ENCODE peak calls at places on chromosomes 5 and 9, in seven cellular contexts. One of them, this sample, is unnamed.

GRCh38 chr9:16986441-16987387 is 116.2 kb upstream of the BNC2 start:
- DNase-seq in trophoblast cell: no peak
- DNase-seq in H1: no peak
- DNase-seq in IMR-90: peak
- DNase-seq in neuronal stem cell: no peak
- DNase-seq in mesendoderm: no peak
- DNase-seq in mesenchymal stem cell: peak
- DNase-seq in this sample: no peak

GRCh38 chr9:135840107-135840506 is 67.2 kb downstream of the CAMSAP1 start:
- DNase-seq in mesenchymal stem cell: no peak
- DNase-seq in trophoblast cell: no peak
- DNase-seq in mesendoderm: no peak
- DNase-seq in H1: no peak
- DNase-seq in IMR-90: no peak
- DNase-seq in neuronal stem cell: no peak
- DNase-seq in this sample: no peak

GRCh38 chr5:82164109-82164956 is 113.8 kb downstream of the RPS23 start:
- DNase-seq in H1: no peak
- DNase-seq in IMR-90: peak
- DNase-seq in mesendoderm: no peak
- DNase-seq in mesenchymal stem cell: peak
- DNase-seq in neuronal stem cell: no peak
- DNase-seq in trophoblast cell: no peak
- DNase-seq in this sample: no peak

GRCh38 chr9:128394404-128395168 is 23.4 kb downstream of the URM1 start:
- DNase-seq in mesendoderm: no peak
- DNase-seq in mesenchymal stem cell: no peak
- DNase-seq in trophoblast cell: no peak
- DNase-seq in IMR-90: no peak
- DNase-seq in H1: no peak
- DNase-seq in neuronal stem cell: no peak
- DNase-seq in this sample: no peak

GRCh38 chr5:112691758-112692157 is 45.9 kb upstream of the APC start:
- DNase-seq in H1: peak
- DNase-seq in trophoblast cell: peak
- DNase-seq in mesenchymal stem cell: peak
- DNase-seq in mesendoderm: peak
- DNase-seq in IMR-90: peak
- DNase-seq in neuronal stem cell: no peak
- DNase-seq in this sample: peak

GRCh38 chr9:18526686-18527085 is 52.7 kb downstream of the ADAMTSL1 start:
- DNase-seq in neuronal stem cell: no peak
- DNase-seq in H1: no peak
- DNase-seq in mesenchymal stem cell: no peak
- DNase-seq in trophoblast cell: no peak
- DNase-seq in mesendoderm: peak
- DNase-seq in IMR-90: no peak
- DNase-seq in this sample: no peak

GRCh38 chr5:74044936-74045335 is 418.9 kb downstream of the ARHGEF28 start:
- DNase-seq in neuronal stem cell: no peak
- DNase-seq in H1: no peak
- DNase-seq in IMR-90: no peak
- DNase-seq in mesendoderm: no peak
- DNase-seq in mesenchymal stem cell: no peak
- DNase-seq in trophoblast cell: no peak
- DNase-seq in this sample: no peak

GRCh38 chr9:25350011-25350410 is 328.2 kb downstream of the TUSC1 start:
- DNase-seq in trophoblast cell: no peak
- DNase-seq in mesendoderm: no peak
- DNase-seq in mesenchymal stem cell: no peak
- DNase-seq in neuronal stem cell: no peak
- DNase-seq in H1: no peak
- DNase-seq in IMR-90: no peak
- DNase-seq in this sample: no peak

GRCh38 chr9:136394312-136395305 is 5.4 kb downstream of the SNAPC4 start:
- DNase-seq in neuronal stem cell: no peak
- DNase-seq in mesendoderm: no peak
- DNase-seq in mesenchymal stem cell: no peak
- DNase-seq in IMR-90: no peak
- DNase-seq in trophoblast cell: no peak
- DNase-seq in H1: no peak
- DNase-seq in this sample: no peak

GRCh38 chr9:85055506-85056202 is 386.1 kb downstream of the NTRK2 start:
- DNase-seq in H1: no peak
- DNase-seq in mesendoderm: no peak
- DNase-seq in IMR-90: no peak
- DNase-seq in neuronal stem cell: no peak
- DNase-seq in trophoblast cell: no peak
- DNase-seq in mesenchymal stem cell: no peak
- DNase-seq in this sample: no peak

GRCh38 chr9:92180669-92181181 is 65.5 kb upstream of the SPTLC1 start:
- DNase-seq in neuronal stem cell: no peak
- DNase-seq in trophoblast cell: no peak
- DNase-seq in IMR-90: peak
- DNase-seq in H1: no peak
- DNase-seq in mesenchymal stem cell: peak
- DNase-seq in mesendoderm: peak
- DNase-seq in this sample: no peak

DNA sequence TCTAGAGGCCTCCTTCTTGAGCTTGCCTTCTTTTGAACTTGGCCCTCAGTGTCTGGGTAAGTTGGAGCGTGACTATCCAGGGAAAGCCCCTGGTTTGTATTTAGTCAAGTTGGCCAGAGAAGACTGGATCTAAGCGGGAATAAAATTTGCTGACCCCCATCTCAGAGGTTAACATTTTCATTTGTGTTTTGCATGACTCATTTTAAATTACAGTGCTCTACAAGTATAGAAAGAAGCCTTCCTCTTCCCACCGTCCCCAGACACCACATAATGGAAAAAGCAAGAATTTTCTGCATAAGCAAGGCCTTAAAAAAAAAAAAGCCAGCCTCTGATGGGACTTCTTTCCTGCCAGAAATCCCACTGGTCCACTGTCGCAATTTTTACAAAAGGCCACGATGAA is 27.2 kb downstream of the PIK3R1 start:
- DNase-seq in trophoblast cell: no peak
- DNase-seq in neuronal stem cell: no peak
- DNase-seq in H1: no peak
- DNase-seq in mesenchymal stem cell: peak
- DNase-seq in IMR-90: peak
- DNase-seq in mesendoderm: no peak
- DNase-seq in this sample: no peak
- H2BK5ac ChIP-seq in trophoblast cell: no peak
- H2BK5ac ChIP-seq in neuronal stem cell: no peak
- H2BK5ac ChIP-seq in H1: no peak
- H2BK5ac ChIP-seq in mesenchymal stem cell: no peak
- H2BK5ac ChIP-seq in IMR-90: no peak
- H2BK5ac ChIP-seq in mesendoderm: no peak
- H2BK5ac ChIP-seq in this sample: no peak

GRCh38 chr5:15734058-15734457 is 234.1 kb downstream of the FBXL7 start:
- DNase-seq in mesenchymal stem cell: no peak
- DNase-seq in IMR-90: no peak
- DNase-seq in trophoblast cell: no peak
- DNase-seq in mesendoderm: no peak
- DNase-seq in neuronal stem cell: no peak
- DNase-seq in H1: no peak
- DNase-seq in this sample: no peak

GRCh38 chr5:15731686-15732085 is 231.7 kb downstream of the FBXL7 start:
- DNase-seq in mesendoderm: no peak
- DNase-seq in neuronal stem cell: no peak
- DNase-seq in IMR-90: no peak
- DNase-seq in trophoblast cell: no peak
- DNase-seq in H1: no peak
- DNase-seq in mesenchymal stem cell: no peak
- DNase-seq in this sample: no peak

GRCh38 chr5:15740383-15740782 is 240.4 kb downstream of the FBXL7 start:
- DNase-seq in mesendoderm: no peak
- DNase-seq in H1: no peak
- DNase-seq in mesenchymal stem cell: no peak
- DNase-seq in IMR-90: peak
- DNase-seq in neuronal stem cell: no peak
- DNase-seq in trophoblast cell: no peak
- DNase-seq in this sample: no peak

GRCh38 chr5:15737882-15738677 is 238.1 kb downstream of the FBXL7 start:
- DNase-seq in trophoblast cell: no peak
- DNase-seq in mesendoderm: no peak
- DNase-seq in neuronal stem cell: no peak
- DNase-seq in IMR-90: peak
- DNase-seq in H1: no peak
- DNase-seq in mesenchymal stem cell: no peak
- DNase-seq in this sample: no peak

DNA sequence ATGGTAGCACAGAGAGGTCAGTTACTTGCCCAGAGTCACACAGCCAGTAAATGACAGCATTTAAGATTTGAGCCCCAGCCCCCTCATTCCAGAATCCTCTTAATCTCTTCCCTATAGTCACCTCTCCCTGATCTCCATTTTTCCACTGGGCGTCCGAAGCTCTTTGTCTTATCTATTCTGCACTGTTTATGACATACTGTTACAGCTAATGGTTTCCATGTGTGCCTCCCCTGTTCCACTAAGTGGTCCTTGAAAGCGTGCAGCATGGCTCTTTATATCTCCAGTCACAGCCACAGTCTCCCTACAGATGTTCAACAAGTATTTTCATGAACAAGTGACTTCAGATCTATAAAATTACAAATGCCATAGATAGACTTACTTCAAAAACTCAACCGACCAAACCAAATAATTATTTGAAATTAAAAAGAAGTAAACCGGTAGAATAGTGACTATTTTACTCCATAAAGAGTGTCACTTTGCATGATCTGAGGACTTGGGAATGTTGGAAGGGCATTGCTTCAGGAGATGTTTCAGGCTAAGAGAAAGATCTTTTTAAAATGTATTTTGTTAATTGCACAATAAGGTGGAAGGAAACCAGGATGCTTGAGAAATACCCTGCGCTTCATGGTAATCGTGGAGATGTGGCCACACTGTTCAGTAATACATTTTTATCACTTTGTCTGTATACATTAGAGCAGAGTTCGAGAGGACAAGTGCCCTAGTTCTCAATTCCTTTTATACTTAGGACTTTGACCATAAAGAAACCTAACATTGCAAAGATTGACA is 237.2 kb downstream of the FBXL7 start:
- DNase-seq in H1: no peak
- DNase-seq in trophoblast cell: no peak
- DNase-seq in neuronal stem cell: no peak
- DNase-seq in mesendoderm: no peak
- DNase-seq in IMR-90: peak
- DNase-seq in mesenchymal stem cell: peak
- DNase-seq in this sample: no peak
- H3K27ac ChIP-seq in H1: no peak
- H3K27ac ChIP-seq in trophoblast cell: no peak
- H3K27ac ChIP-seq in neuronal stem cell: no peak
- H3K27ac ChIP-seq in mesendoderm: no peak
- H3K27ac ChIP-seq in IMR-90: no peak
- H3K27ac ChIP-seq in mesenchymal stem cell: no peak
- H3K27ac ChIP-seq in this sample: no peak

GRCh38 chr5:14136228-14136627 is 6.9 kb upstream of the TRIO start:
- DNase-seq in mesenchymal stem cell: no peak
- DNase-seq in neuronal stem cell: no peak
- DNase-seq in trophoblast cell: no peak
- DNase-seq in H1: no peak
- DNase-seq in IMR-90: no peak
- DNase-seq in mesendoderm: no peak
- DNase-seq in this sample: no peak
- H2BK5ac ChIP-seq in mesenchymal stem cell: no peak
- H2BK5ac ChIP-seq in neuronal stem cell: no peak
- H2BK5ac ChIP-seq in trophoblast cell: no peak
- H2BK5ac ChIP-seq in H1: no peak
- H2BK5ac ChIP-seq in IMR-90: no peak
- H2BK5ac ChIP-seq in mesendoderm: no peak
- H2BK5ac ChIP-seq in this sample: no peak

GRCh38 chr9:5455181-5455580 is 4.8 kb downstream of the CD274 start:
- DNase-seq in trophoblast cell: no peak
- DNase-seq in neuronal stem cell: no peak
- DNase-seq in mesenchymal stem cell: peak
- DNase-seq in mesendoderm: no peak
- DNase-seq in H1: no peak
- DNase-seq in IMR-90: peak
- DNase-seq in this sample: no peak
- H3K27ac ChIP-seq in trophoblast cell: no peak
- H3K27ac ChIP-seq in neuronal stem cell: no peak
- H3K27ac ChIP-seq in mesenchymal stem cell: peak
- H3K27ac ChIP-seq in mesendoderm: no peak
- H3K27ac ChIP-seq in H1: no peak
- H3K27ac ChIP-seq in IMR-90: no peak
- H3K27ac ChIP-seq in this sample: no peak

GRCh38 chr5:92177926-92178487 is 794.9 kb upstream of the ARRDC3 start:
- DNase-seq in trophoblast cell: peak
- DNase-seq in mesendoderm: no peak
- DNase-seq in IMR-90: no peak
- DNase-seq in neuronal stem cell: no peak
- DNase-seq in mesenchymal stem cell: no peak
- DNase-seq in H1: no peak
- DNase-seq in this sample: no peak

GRCh38 chr5:92180406-92180805 is 797.3 kb upstream of the ARRDC3 start:
- DNase-seq in H1: no peak
- DNase-seq in mesenchymal stem cell: no peak
- DNase-seq in neuronal stem cell: no peak
- DNase-seq in mesendoderm: no peak
- DNase-seq in trophoblast cell: no peak
- DNase-seq in IMR-90: no peak
- DNase-seq in this sample: no peak

DNA sequence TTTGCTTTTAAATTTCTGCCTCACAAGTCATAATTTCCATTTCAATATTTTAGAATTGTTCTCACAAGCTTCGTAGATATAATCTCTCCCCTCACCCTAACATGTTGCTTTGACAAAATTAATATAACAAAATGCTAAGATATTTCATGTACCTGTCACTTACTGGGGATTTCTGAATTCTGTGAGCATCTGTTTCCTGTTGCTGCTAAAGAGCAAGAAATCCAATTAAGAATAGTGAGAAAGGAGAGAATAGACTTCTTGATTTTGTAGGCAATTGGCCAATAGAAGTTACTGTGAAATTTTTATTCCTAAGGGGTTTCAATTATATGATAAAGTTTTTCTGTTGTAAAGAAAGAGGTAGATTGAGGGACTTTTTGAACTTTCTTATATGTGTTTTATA is 796.5 kb upstream of the ARRDC3 start:
- DNase-seq in trophoblast cell: no peak
- DNase-seq in H1: no peak
- DNase-seq in mesendoderm: no peak
- DNase-seq in mesenchymal stem cell: no peak
- DNase-seq in neuronal stem cell: no peak
- DNase-seq in IMR-90: no peak
- DNase-seq in this sample: no peak
- H2BK5ac ChIP-seq in trophoblast cell: no peak
- H2BK5ac ChIP-seq in H1: no peak
- H2BK5ac ChIP-seq in mesendoderm: no peak
- H2BK5ac ChIP-seq in mesenchymal stem cell: no peak
- H2BK5ac ChIP-seq in neuronal stem cell: no peak
- H2BK5ac ChIP-seq in IMR-90: no peak
- H2BK5ac ChIP-seq in this sample: no peak

DNA sequence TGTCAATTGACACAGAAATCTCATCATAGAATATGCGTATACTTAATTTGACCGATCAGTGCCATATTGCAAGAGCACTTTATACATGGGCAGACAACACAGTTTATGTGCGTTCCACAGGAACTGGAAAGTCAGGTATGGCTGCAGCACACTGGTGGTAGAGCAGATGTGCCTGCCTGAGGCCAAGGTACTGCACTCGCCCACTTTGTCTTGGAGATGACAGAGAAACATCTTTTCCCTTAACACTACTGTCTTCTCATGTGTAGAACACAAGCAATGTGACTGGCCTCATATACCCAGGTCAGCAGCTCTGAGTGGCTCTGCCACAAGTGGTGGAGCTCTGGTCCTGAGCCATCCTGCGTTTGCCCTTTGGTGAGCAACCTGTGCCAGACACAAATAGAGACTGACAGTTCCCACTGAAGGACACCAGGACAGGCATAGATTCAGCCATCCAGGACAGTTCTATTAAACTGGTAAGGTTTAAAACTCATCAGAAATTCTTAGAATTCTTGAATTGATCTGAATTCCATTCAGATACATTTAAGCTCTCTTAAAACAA is 21.0 kb upstream of the PPP2CA start:
- DNase-seq in trophoblast cell: peak
- DNase-seq in mesendoderm: no peak
- DNase-seq in IMR-90: no peak
- DNase-seq in mesenchymal stem cell: no peak
- DNase-seq in H1: no peak
- DNase-seq in neuronal stem cell: no peak
- DNase-seq in this sample: no peak
- H3K27ac ChIP-seq in trophoblast cell: peak
- H3K27ac ChIP-seq in mesendoderm: no peak
- H3K27ac ChIP-seq in IMR-90: peak
- H3K27ac ChIP-seq in mesenchymal stem cell: peak
- H3K27ac ChIP-seq in H1: no peak
- H3K27ac ChIP-seq in neuronal stem cell: no peak
- H3K27ac ChIP-seq in this sample: no peak